ENCODE peak calls at places on chromosomes 12 and 14, in five cellular contexts. I is foreskin keratinocyte, M is left lung, W is esophagus mucosa, O is natural killer cell. X is an unnamed sample.

GRCh38 chr12:120961604-120962486 is 16.5 kb upstream of the HNF1A start:
- ATAC-seq in O (no peak), M (peak), I (no peak), W (peak), X (no peak)

GRCh38 chr12:92408072-92408900 is 262.6 kb upstream of the BTG1 start:
- ATAC-seq in I (peak), M (peak), W (peak), O (peak), X (no peak)

GRCh38 chr14:68274722-68275121 is 455.1 kb downstream of the RAD51B start:
- ATAC-seq in I (no peak), M (no peak), W (no peak), O (no peak), X (no peak)

GRCh38 chr12:15800278-15800677 is 11.1 kb upstream of the EPS8 start:
- ATAC-seq in I (no peak), M (no peak), W (no peak), O (no peak), X (no peak)

GRCh38 chr12:113142886-113143329 is 6.6 kb upstream of the CFAP73 start:
- ATAC-seq in M (peak), I (no peak), O (no peak), W (no peak), X (peak)

GRCh38 chr12:117836476-117836875 is 132.3 kb downstream of the KSR2 start:
- ATAC-seq in M (no peak), O (no peak), W (no peak), I (no peak), X (no peak)

GRCh38 chr14:56659964-56660551 is 80.5 kb downstream of the TMEM260 start:
- ATAC-seq in W (peak), O (no peak), I (peak), M (peak), X (no peak)

GRCh38 chr12:5945071-5946008 is at the start of gene ANO2:
- ATAC-seq in O (no peak), M (peak), W (peak), I (peak), X (peak)

GRCh38 chr12:3470296-3470695 is 20.7 kb upstream of the PRMT8 start:
- ATAC-seq in W (no peak), I (no peak), O (no peak), M (no peak), X (no peak)

GRCh38 chr14:100078997-100079561 is 13.9 kb downstream of the EVL start:
- ATAC-seq in M (peak), I (peak), O (peak), W (no peak), X (no peak)

X was measured in gastroesophageal sphincter.